ENCODE peak calls at places on chromosome 20, in six cellular contexts. Q is neuronal stem cell, B is H9, G is H1, Z is IMR-90, P is mesenchymal stem cell. L is an unnamed sample.

GRCh38 chr20:18907353-18907752 is 93.8 kb downstream of the SCP2D1 start:
- DNase-seq in B (no peak), P (no peak), G (no peak), Z (no peak), Q (no peak), L (no peak)

GRCh38 chr20:58842276-58842675 is 8.4 kb downstream of the GNAS-AS1 start:
- DNase-seq in G (no peak), Q (no peak), P (no peak), Z (no peak), B (no peak), L (no peak)

GRCh38 chr20:61757-62156 is 25.7 kb upstream of the DEFB125 start:
- DNase-seq in Q (no peak), P (no peak), B (no peak), Z (no peak), G (no peak), L (no peak)

GRCh38 chr20:37220796-37221195 is 40.8 kb downstream of the GHRH start:
- DNase-seq in G (no peak), Z (no peak), P (peak), Q (no peak), B (no peak), L (peak)

GRCh38 chr20:44594730-44595129 is 12.4 kb downstream of the PKIG start:
- DNase-seq in B (no peak), Q (no peak), P (peak), G (no peak), Z (peak), L (peak)

GRCh38 chr20:20143646-20144045 is 91.3 kb downstream of the CFAP61 start:
- DNase-seq in P (no peak), G (no peak), Z (no peak), B (no peak), Q (no peak), L (no peak)

GRCh38 chr20:59481082-59482018 is 123.0 kb upstream of the PHACTR3 start:
- DNase-seq in Q (no peak), B (no peak), G (no peak), P (no peak), Z (no peak), L (no peak)

GRCh38 chr20:17129089-17129488 is 97.8 kb upstream of the PCSK2 start:
- DNase-seq in Q (no peak), P (no peak), B (no peak), G (no peak), Z (no peak), L (no peak)

GRCh38 chr20:49893242-49894072 is 21.9 kb downstream of the SPATA2 start:
- DNase-seq in G (no peak), B (no peak), Q (no peak), Z (peak), P (no peak), L (no peak)

GRCh38 chr20:917416-917815 is 1.3 kb upstream of the ANGPT4 start:
- DNase-seq in G (no peak), Q (no peak), Z (no peak), P (no peak), B (no peak), L (no peak)

GRCh38 chr20:45138451-45139300 is 14.4 kb upstream of the WFDC12 start:
- DNase-seq in G (peak), B (peak), P (no peak), Z (no peak), Q (peak), L (peak)

GRCh38 chr20:49285233-49285668 is 7.4 kb upstream of the ZNFX1 start:
- DNase-seq in Z (no peak), P (no peak), Q (no peak), G (no peak), B (no peak), L (peak)

GRCh38 chr20:8523684-8524083 is 391.6 kb downstream of the PLCB1 start:
- DNase-seq in Z (peak), B (no peak), G (no peak), P (no peak), Q (no peak), L (peak)

GRCh38 chr20:50313223-50313820 is 122.7 kb downstream of the CEBPB start:
- DNase-seq in B (no peak), G (no peak), Q (no peak), P (no peak), Z (peak), L (no peak)

GRCh38 chr20:5100684-5101347 is 18.9 kb downstream of the PCNA start:
- DNase-seq in Z (peak), G (peak), Q (peak), P (peak), B (peak), L (peak)

GRCh38 chr20:19998990-19999705 is 18.0 kb upstream of the NAA20 start:
- DNase-seq in P (no peak), Z (no peak), Q (no peak), B (no peak), G (no peak), L (no peak)

GRCh38 chr20:5078399-5078958 is 41.3 kb downstream of the PCNA start:
- DNase-seq in P (peak), B (no peak), Q (no peak), Z (peak), G (no peak), L (no peak)

GRCh38 chr20:63947638-63948456 is 8.4 kb downstream of the UCKL1 start:
- DNase-seq in B (no peak), Z (no peak), Q (no peak), P (no peak), G (no peak), L (no peak)

GRCh38 chr20:33985280-33985679 is 8.4 kb upstream of the RALY start:
- DNase-seq in Z (no peak), Q (no peak), B (no peak), P (no peak), G (no peak), L (no peak)

GRCh38 chr20:46699651-46700359 is 9.6 kb upstream of the SLC2A10 start:
- DNase-seq in Q (no peak), G (no peak), P (peak), Z (peak), B (no peak), L (peak)

GRCh38 chr20:49384437-49385434 is 97.7 kb downstream of the KCNB1 start:
- DNase-seq in G (peak), P (peak), Q (peak), B (peak), Z (peak), L (peak)

GRCh38 chr20:13771853-13772453 is 12.8 kb downstream of the ESF1 start:
- DNase-seq in Z (peak), B (no peak), Q (no peak), P (peak), G (no peak), L (peak)

GRCh38 chr20:44643596-44644383 is 7.7 kb downstream of the ADA start:
- DNase-seq in Q (no peak), G (peak), Z (peak), P (peak), B (peak), L (peak)

DNA sequence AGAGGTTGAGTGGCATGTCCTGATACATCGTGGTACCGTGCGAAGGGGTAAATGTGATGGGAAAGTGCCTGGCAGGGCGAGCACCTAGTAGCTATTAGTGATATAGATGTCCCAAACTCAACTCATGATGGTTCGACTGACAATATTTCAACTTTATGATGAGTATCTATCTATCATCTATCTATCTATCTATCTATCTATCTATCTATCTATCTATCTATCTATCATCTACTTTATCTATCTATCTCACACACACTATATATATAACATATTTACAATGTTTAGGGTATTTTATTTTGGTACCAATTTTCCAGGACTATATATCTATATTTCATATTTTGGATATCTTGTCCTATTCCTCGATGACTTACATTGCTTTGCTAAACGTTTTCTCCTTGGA is 5.5 kb downstream of the BCAS1 start:
- DNase-seq in Z (no peak), B (no peak), P (no peak), G (no peak), Q (no peak), L (no peak)
- H3K9ac ChIP-seq in Z (no peak), B (no peak), P (no peak), G (no peak), Q (no peak), L (no peak)

GRCh38 chr20:31569163-31570020 is 35.7 kb upstream of the ID1 start:
- DNase-seq in P (peak), Z (peak), B (peak), G (peak), Q (no peak), L (peak)

GRCh38 chr20:31568773-31569162 is 36.3 kb upstream of the ID1 start:
- DNase-seq in Q (no peak), G (peak), B (no peak), Z (no peak), P (no peak), L (no peak)

GRCh38 chr20:31566658-31567379 is 38.3 kb upstream of the ID1 start:
- DNase-seq in B (peak), P (no peak), Z (no peak), Q (no peak), G (peak), L (no peak)

GRCh38 chr20:31567380-31567720 is 37.7 kb upstream of the ID1 start:
- DNase-seq in G (no peak), Q (no peak), Z (no peak), P (no peak), B (no peak), L (no peak)

GRCh38 chr20:31568041-31568731 is 36.9 kb upstream of the ID1 start:
- DNase-seq in G (no peak), Q (no peak), Z (peak), B (no peak), P (no peak), L (no peak)
- H3K27ac ChIP-seq in G (no peak), Q (no peak), Z (peak), B (no peak), P (peak), L (no peak)

GRCh38 chr20:41468994-41469600 is 102.5 kb upstream of the EMILIN3 start:
- DNase-seq in Z (no peak), Q (no peak), B (no peak), G (no peak), P (no peak), L (no peak)

GRCh38 chr20:41467690-41468089 is 101.1 kb upstream of the EMILIN3 start:
- DNase-seq in G (no peak), Q (no peak), Z (no peak), B (no peak), P (no peak), L (no peak)

GRCh38 chr20:41469868-41470267 is 103.2 kb upstream of the EMILIN3 start:
- DNase-seq in P (no peak), B (no peak), Z (no peak), Q (no peak), G (no peak), L (no peak)

GRCh38 chr20:41470362-41471095 is 103.9 kb upstream of the EMILIN3 start:
- DNase-seq in P (no peak), Q (no peak), B (no peak), Z (no peak), G (no peak), L (no peak)

DNA sequence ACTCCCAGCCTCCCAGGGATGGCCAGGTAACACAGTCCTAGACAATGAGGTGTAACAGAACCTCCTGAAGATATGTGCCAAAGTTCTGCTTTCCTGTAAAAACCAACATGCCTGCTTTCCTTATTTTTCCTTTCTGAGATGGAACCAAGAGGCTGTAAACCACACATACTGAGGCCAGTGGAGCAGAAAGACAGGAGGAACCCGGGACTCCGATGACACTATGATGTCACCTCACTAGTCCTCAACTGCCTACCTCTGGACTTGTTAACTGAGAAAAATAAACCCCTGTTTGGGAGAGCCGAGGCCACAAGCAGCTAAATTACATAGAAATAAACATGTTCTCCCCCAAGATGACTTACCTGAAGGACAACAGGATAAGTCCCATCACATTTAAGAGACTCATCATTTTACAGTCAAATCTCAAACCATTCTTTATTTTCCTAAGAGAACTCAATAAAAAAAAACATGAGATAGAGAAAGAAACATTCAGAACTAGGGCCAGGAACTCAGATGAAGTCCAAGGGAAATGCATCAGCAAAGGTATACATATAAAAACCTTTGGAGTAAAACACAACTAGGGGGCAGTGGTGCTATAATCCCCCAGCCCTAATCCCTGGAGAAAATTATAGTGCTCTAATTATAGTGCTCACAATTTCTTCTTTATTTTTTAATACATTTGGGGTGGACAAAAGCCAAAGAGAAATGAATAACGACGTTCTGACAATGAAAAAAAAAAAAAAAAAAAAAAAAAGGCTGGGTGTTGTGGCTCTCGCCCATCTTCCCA is 100.4 kb upstream of the EMILIN3 start:
- DNase-seq in Z (no peak), P (no peak), B (no peak), Q (no peak), G (no peak), L (no peak)
- H2BK15ac ChIP-seq in Z (no peak), P (no peak), B (no peak), Q (no peak), G (no peak), L (no peak)

GRCh38 chr20:22576273-22576672 is 8.1 kb downstream of the FOXA2 start:
- DNase-seq in Q (no peak), Z (no peak), P (no peak), G (no peak), B (no peak), L (peak)

GRCh38 chr20:22572491-22572890 is 11.9 kb downstream of the FOXA2 start:
- DNase-seq in P (no peak), B (no peak), G (no peak), Q (no peak), Z (no peak), L (no peak)

GRCh38 chr20:22575737-22576136 is 8.6 kb downstream of the FOXA2 start:
- DNase-seq in P (no peak), Z (no peak), B (no peak), Q (no peak), G (no peak), L (peak)

GRCh38 chr20:22575087-22575721 is 9.2 kb downstream of the FOXA2 start:
- DNase-seq in Q (no peak), G (peak), Z (no peak), P (no peak), B (no peak), L (peak)

GRCh38 chr20:22574545-22575086 is 9.8 kb downstream of the FOXA2 start:
- DNase-seq in B (no peak), P (no peak), Z (no peak), Q (no peak), G (no peak), L (peak)
- H3K9ac ChIP-seq in B (no peak), P (no peak), Z (no peak), Q (no peak), G (no peak), L (no peak)

GRCh38 chr20:36128463-36129176 is 25.9 kb upstream of the EPB41L1 start:
- DNase-seq in Z (peak), P (peak), B (no peak), G (no peak), Q (no peak), L (peak)
- H3K27ac ChIP-seq in Z (no peak), P (no peak), B (no peak), G (no peak), Q (no peak), L (no peak)

DNA sequence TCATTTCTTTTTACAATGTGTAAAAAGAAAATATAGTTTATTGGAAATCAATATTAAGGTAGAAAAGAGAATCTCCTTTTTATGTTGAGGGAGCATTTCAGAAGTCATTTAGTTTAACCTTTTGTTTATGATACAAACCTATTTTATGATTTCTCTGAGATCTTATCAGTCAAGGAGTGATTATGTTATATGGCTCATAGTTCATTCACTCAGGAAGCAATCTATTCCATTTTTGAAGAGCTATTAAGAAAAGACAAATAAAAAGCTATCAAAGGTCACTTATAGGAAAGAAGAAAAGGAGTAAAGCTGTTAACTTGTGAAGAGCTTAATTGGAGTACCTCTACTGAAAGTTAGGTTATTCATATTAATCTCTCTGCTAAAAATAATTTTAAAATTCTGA is 526.6 kb upstream of the JAG1 start:
- DNase-seq in P (no peak), B (no peak), Q (no peak), G (no peak), Z (no peak), L (no peak)
- H2BK15ac ChIP-seq in P (no peak), B (no peak), Q (no peak), G (no peak), Z (no peak), L (no peak)

DNA sequence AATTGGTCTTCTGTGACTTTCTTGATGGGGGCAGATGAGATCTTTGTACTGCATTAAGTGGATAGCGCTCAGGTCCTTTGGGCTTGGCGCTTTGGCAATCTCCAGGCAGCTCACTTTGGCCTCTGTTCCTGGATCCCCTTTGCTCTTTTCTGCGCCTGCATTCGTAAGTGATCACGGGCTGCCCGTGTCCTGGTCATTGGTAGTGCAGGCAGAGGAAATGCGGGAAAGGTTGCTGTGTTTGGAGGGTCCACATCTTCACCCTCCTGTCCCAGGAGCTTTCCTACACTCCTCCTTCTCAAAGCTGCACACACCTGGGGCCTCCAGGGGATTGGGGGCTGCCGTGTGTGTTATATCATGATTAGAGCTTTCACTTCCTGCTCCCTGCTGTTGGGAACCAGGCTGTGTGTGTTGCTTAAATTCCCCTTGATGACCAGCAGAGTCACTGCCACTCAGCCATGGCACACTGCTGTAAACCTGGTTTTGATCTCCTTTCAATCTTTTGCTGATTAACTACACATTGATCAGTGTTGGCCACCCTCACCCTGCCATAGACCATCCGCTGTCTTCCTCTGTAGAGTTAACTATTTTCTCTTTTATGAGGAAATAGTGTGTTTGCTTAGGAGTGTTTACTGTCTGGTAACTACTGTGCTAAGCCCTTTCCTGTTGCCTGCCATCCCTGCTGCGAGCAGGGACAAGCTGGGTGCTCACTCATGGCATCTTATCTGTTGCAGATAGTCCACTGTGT is 13.0 kb upstream of the SNHG17 start:
- DNase-seq in Z (no peak), Q (no peak), G (no peak), B (no peak), P (no peak), L (peak)
- H3K9ac ChIP-seq in Z (no peak), Q (peak), G (no peak), B (no peak), P (peak), L (peak)

GRCh38 chr20:31542963-31543362 is 28.7 kb downstream of the HM13 start:
- DNase-seq in B (no peak), Z (no peak), Q (no peak), G (no peak), P (no peak), L (no peak)
- H3K27ac ChIP-seq in B (no peak), Z (peak), Q (no peak), G (no peak), P (peak), L (no peak)

GRCh38 chr20:24236204-24236603 is 233.2 kb upstream of the SYNDIG1 start:
- DNase-seq in G (no peak), P (no peak), Q (no peak), B (no peak), Z (no peak), L (no peak)
- H2BK15ac ChIP-seq in G (no peak), P (no peak), Q (no peak), B (no peak), Z (no peak), L (no peak)

GRCh38 chr20:25033250-25033940 is 24.5 kb downstream of the ACSS1 start:
- DNase-seq in Q (no peak), B (no peak), P (no peak), G (no peak), Z (no peak), L (no peak)
- H3K9ac ChIP-seq in Q (no peak), B (no peak), P (no peak), G (no peak), Z (no peak), L (no peak)